ENCODE peak calls at places on chromosomes 5 and 9, in six cellular contexts. X is posterior cingulate gyrus; S is mucosa of gallbladder; Z is stimulated activated CD4-positive, alpha-beta T cell treated with anti-CD3 and anti-CD28 coated beads, Interleukin-1b, Interleukin-23, amount 100 ng/mL, for 4 hours; J is WTC11; R is BE2C. V is an unnamed sample.

GRCh38 chr5:89849819-89850515 is 559.6 kb downstream of the CETN3 start:
- DNase-seq in R (no peak), J (peak), Z (no peak), S (no peak), X (no peak), V (no peak)

GRCh38 chr5:74316064-74316586 is 324.4 kb downstream of the ENC1 start:
- DNase-seq in J (no peak), S (no peak), Z (no peak), X (no peak), R (peak), V (no peak)

GRCh38 chr9:128204858-128205257 is 1.7 kb downstream of the DNM1 start:
- DNase-seq in X (no peak), R (no peak), Z (no peak), S (no peak), J (no peak), V (no peak)

GRCh38 chr5:111385970-111386831 is 126.1 kb downstream of the STARD4 start:
- DNase-seq in S (no peak), X (no peak), R (peak), Z (no peak), J (no peak), V (no peak)

GRCh38 chr9:130043654-130044623 is 950 bp upstream of the FNBP1 start:
- DNase-seq in R (peak), Z (no peak), S (peak), J (peak), X (peak), V (no peak)

GRCh38 chr9:109027176-109027575 is 13.9 kb upstream of the CTNNAL1 start:
- DNase-seq in R (no peak), X (no peak), Z (no peak), J (no peak), S (no peak), V (no peak)

GRCh38 chr5:173926359-173926758 is 38.2 kb downstream of the CPEB4 start:
- DNase-seq in X (no peak), Z (no peak), R (no peak), S (no peak), J (no peak), V (peak)

GRCh38 chr5:126417178-126417577 is 6.0 kb upstream of the GRAMD2B start:
- DNase-seq in X (no peak), S (no peak), R (no peak), Z (no peak), J (no peak), V (no peak)

GRCh38 chr9:87959916-87960581 is 14.3 kb downstream of the CDK20 start:
- DNase-seq in R (no peak), S (peak), X (no peak), Z (no peak), J (no peak), V (no peak)

GRCh38 chr9:35517136-35517535 is 27.2 kb downstream of the RUSC2 start:
- DNase-seq in X (no peak), R (no peak), S (no peak), Z (no peak), J (no peak), V (no peak)

GRCh38 chr5:136212252-136212721 is 19.3 kb upstream of the SMIM32 start:
- DNase-seq in J (peak), R (peak), Z (peak), X (peak), S (peak), V (no peak)

GRCh38 chr9:92432350-92432749 is 8.1 kb upstream of the OMD start:
- DNase-seq in Z (no peak), J (no peak), S (no peak), R (no peak), X (no peak), V (peak)

GRCh38 chr5:103375356-103375755 is 116.8 kb downstream of the MACIR start:
- DNase-seq in S (no peak), J (no peak), Z (no peak), R (no peak), X (no peak), V (no peak)

GRCh38 chr9:95266649-95267048 is 50.9 kb downstream of the FANCC start:
- DNase-seq in Z (no peak), S (no peak), X (no peak), J (no peak), R (no peak), V (no peak)

GRCh38 chr5:59496524-59497134 is 396.9 kb downstream of the PDE4D start:
- DNase-seq in X (no peak), S (no peak), R (peak), J (peak), Z (no peak), V (no peak)

GRCh38 chr9:6355728-6356127 is 27.6 kb downstream of the TPD52L3 start:
- DNase-seq in X (no peak), R (no peak), S (no peak), J (no peak), Z (no peak), V (no peak)

GRCh38 chr5:132491368-132492364 is 1.1 kb upstream of the IRF1 start:
- DNase-seq in S (no peak), Z (no peak), R (no peak), J (peak), X (no peak), V (no peak)

GRCh38 chr5:112109331-112109993 is 309.6 kb downstream of the EPB41L4A start:
- DNase-seq in Z (no peak), J (peak), S (peak), R (peak), X (no peak), V (no peak)

GRCh38 chr9:638152-638551 is 203.3 kb upstream of the DMRT1 start:
- DNase-seq in S (no peak), X (no peak), Z (no peak), R (no peak), J (no peak), V (no peak)

GRCh38 chr5:128469924-128470323 is 68.1 kb downstream of the FBN2 start:
- DNase-seq in R (no peak), Z (no peak), J (no peak), X (no peak), S (no peak), V (no peak)